ENCODE peak calls at places on chromosomes 4 and X, in six cellular contexts. One of them, this sample, is unnamed.

GRCh38 chr4:140112576-140112975 is 41.4 kb downstream of the MAML3 start:
- DNase-seq in keratinocyte: no peak
- DNase-seq in A549: no peak
- DNase-seq in cardiac muscle cell: no peak
- DNase-seq in IMR-90: no peak
- DNase-seq in prostate gland: no peak
- DNase-seq in this sample: no peak

GRCh38 chrX:134622056-134622812 is 36.0 kb downstream of the PLAC1 start:
- DNase-seq in keratinocyte: no peak
- DNase-seq in A549: peak; percentile 39
- DNase-seq in cardiac muscle cell: peak; percentile 89
- DNase-seq in IMR-90: peak; percentile 89
- DNase-seq in prostate gland: no peak
- DNase-seq in this sample: peak; percentile 37

GRCh38 chr4:152259866-152260265 is 276.0 kb downstream of the FBXW7 start:
- DNase-seq in keratinocyte: peak; percentile 94
- DNase-seq in A549: no peak
- DNase-seq in cardiac muscle cell: no peak
- DNase-seq in IMR-90: peak; percentile 77
- DNase-seq in prostate gland: no peak
- DNase-seq in this sample: peak; percentile 94

GRCh38 chr4:143335979-143336827 is 473 bp upstream of the GAB1 start:
- DNase-seq in keratinocyte: no peak
- DNase-seq in A549: peak; percentile 38
- DNase-seq in cardiac muscle cell: peak; percentile 96
- DNase-seq in IMR-90: peak; percentile 90
- DNase-seq in prostate gland: peak; percentile 82
- DNase-seq in this sample: no peak

GRCh38 chrX:14528629-14529287 is 578 bp upstream of the GLRA2 start:
- DNase-seq in keratinocyte: peak; percentile 7
- DNase-seq in A549: peak; percentile 8
- DNase-seq in cardiac muscle cell: peak; percentile 16
- DNase-seq in IMR-90: peak; percentile 5
- DNase-seq in prostate gland: peak; percentile 20
- DNase-seq in this sample: no peak

GRCh38 chrX:39764441-39764914 is 333.3 kb downstream of the BCOR start:
- DNase-seq in keratinocyte: no peak
- DNase-seq in A549: no peak
- DNase-seq in cardiac muscle cell: peak; percentile 57
- DNase-seq in IMR-90: peak; percentile 34
- DNase-seq in prostate gland: no peak
- DNase-seq in this sample: no peak

GRCh38 chr4:76822294-76822693 is 75.7 kb downstream of the SOWAHB start:
- DNase-seq in keratinocyte: no peak
- DNase-seq in A549: no peak
- DNase-seq in cardiac muscle cell: no peak
- DNase-seq in IMR-90: no peak
- DNase-seq in prostate gland: no peak
- DNase-seq in this sample: no peak

GRCh38 chr4:150283689-150284088 is 205.4 kb downstream of the DCLK2 start:
- DNase-seq in keratinocyte: no peak
- DNase-seq in A549: no peak
- DNase-seq in cardiac muscle cell: peak; percentile 93
- DNase-seq in IMR-90: peak; percentile 99
- DNase-seq in prostate gland: no peak
- DNase-seq in this sample: no peak

GRCh38 chrX:20527458-20528099 is 260.9 kb upstream of the RPS6KA3 start:
- DNase-seq in keratinocyte: no peak
- DNase-seq in A549: peak; percentile 31
- DNase-seq in cardiac muscle cell: peak; percentile 36
- DNase-seq in IMR-90: peak; percentile 38
- DNase-seq in prostate gland: no peak
- DNase-seq in this sample: no peak

GRCh38 chr4:174553828-174554227 is 31.5 kb upstream of the HPGD start:
- DNase-seq in keratinocyte: no peak
- DNase-seq in A549: no peak
- DNase-seq in cardiac muscle cell: peak; percentile 29
- DNase-seq in IMR-90: no peak
- DNase-seq in prostate gland: no peak
- DNase-seq in this sample: peak; percentile 12

GRCh38 chrX:53244610-53245009 is 19.6 kb upstream of the KDM5C start:
- DNase-seq in keratinocyte: no peak
- DNase-seq in A549: no peak
- DNase-seq in cardiac muscle cell: no peak
- DNase-seq in IMR-90: no peak
- DNase-seq in prostate gland: no peak
- DNase-seq in this sample: no peak

GRCh38 chr4:179666226-179666625 is 2224.0 kb upstream of the AGA start:
- DNase-seq in keratinocyte: no peak
- DNase-seq in A549: no peak
- DNase-seq in cardiac muscle cell: no peak
- DNase-seq in IMR-90: no peak
- DNase-seq in prostate gland: no peak
- DNase-seq in this sample: no peak

GRCh38 chr4:601612-602558 is 23.5 kb upstream of the PDE6B start:
- DNase-seq in keratinocyte: no peak
- DNase-seq in A549: no peak
- DNase-seq in cardiac muscle cell: no peak
- DNase-seq in IMR-90: no peak
- DNase-seq in prostate gland: no peak
- DNase-seq in this sample: no peak

GRCh38 chr4:173498771-173499170 is 31.3 kb downstream of the HAND2 start:
- DNase-seq in keratinocyte: no peak
- DNase-seq in A549: no peak
- DNase-seq in cardiac muscle cell: no peak
- DNase-seq in IMR-90: no peak
- DNase-seq in prostate gland: no peak
- DNase-seq in this sample: no peak

GRCh38 chrX:108396986-108397385 is 41.2 kb downstream of the COL4A6 start:
- DNase-seq in keratinocyte: no peak
- DNase-seq in A549: no peak
- DNase-seq in cardiac muscle cell: no peak
- DNase-seq in IMR-90: no peak
- DNase-seq in prostate gland: no peak
- DNase-seq in this sample: no peak
- H3K27ac ChIP-seq in keratinocyte: peak overlapping the region; percentile 98
- H3K27ac ChIP-seq in A549: peak overlapping the region; percentile 84
- H3K27ac ChIP-seq in cardiac muscle cell: no peak overlapping the region
- H3K27ac ChIP-seq in IMR-90: no peak overlapping the region
- H3K27ac ChIP-seq in prostate gland: no peak overlapping the region
- H3K27ac ChIP-seq in this sample: peak overlapping the region; percentile 95

GRCh38 chr4:110062166-110062565 is 136.2 kb downstream of the ELOVL6 start:
- DNase-seq in keratinocyte: no peak
- DNase-seq in A549: no peak
- DNase-seq in cardiac muscle cell: no peak
- DNase-seq in IMR-90: no peak
- DNase-seq in prostate gland: no peak
- DNase-seq in this sample: no peak
- H3K27ac ChIP-seq in keratinocyte: no peak overlapping the region
- H3K27ac ChIP-seq in A549: no peak overlapping the region
- H3K27ac ChIP-seq in cardiac muscle cell: no peak overlapping the region
- H3K27ac ChIP-seq in IMR-90: no peak overlapping the region
- H3K27ac ChIP-seq in prostate gland: no peak overlapping the region
- H3K27ac ChIP-seq in this sample: no peak overlapping the region

GRCh38 chr4:16710198-16710597 is 188.2 kb downstream of the LDB2 start:
- DNase-seq in keratinocyte: no peak
- DNase-seq in A549: no peak
- DNase-seq in cardiac muscle cell: no peak
- DNase-seq in IMR-90: no peak
- DNase-seq in prostate gland: no peak
- DNase-seq in this sample: no peak

GRCh38 chr4:16706251-16706650 is 192.2 kb downstream of the LDB2 start:
- DNase-seq in keratinocyte: no peak
- DNase-seq in A549: no peak
- DNase-seq in cardiac muscle cell: no peak
- DNase-seq in IMR-90: peak; percentile 69
- DNase-seq in prostate gland: no peak
- DNase-seq in this sample: no peak

GRCh38 chr4:16704488-16704887 is 194.0 kb downstream of the LDB2 start:
- DNase-seq in keratinocyte: no peak
- DNase-seq in A549: no peak
- DNase-seq in cardiac muscle cell: no peak
- DNase-seq in IMR-90: no peak
- DNase-seq in prostate gland: no peak
- DNase-seq in this sample: no peak

GRCh38 chr4:16705341-16705740 is 193.1 kb downstream of the LDB2 start:
- DNase-seq in keratinocyte: no peak
- DNase-seq in A549: no peak
- DNase-seq in cardiac muscle cell: no peak
- DNase-seq in IMR-90: no peak
- DNase-seq in prostate gland: no peak
- DNase-seq in this sample: no peak

DNA sequence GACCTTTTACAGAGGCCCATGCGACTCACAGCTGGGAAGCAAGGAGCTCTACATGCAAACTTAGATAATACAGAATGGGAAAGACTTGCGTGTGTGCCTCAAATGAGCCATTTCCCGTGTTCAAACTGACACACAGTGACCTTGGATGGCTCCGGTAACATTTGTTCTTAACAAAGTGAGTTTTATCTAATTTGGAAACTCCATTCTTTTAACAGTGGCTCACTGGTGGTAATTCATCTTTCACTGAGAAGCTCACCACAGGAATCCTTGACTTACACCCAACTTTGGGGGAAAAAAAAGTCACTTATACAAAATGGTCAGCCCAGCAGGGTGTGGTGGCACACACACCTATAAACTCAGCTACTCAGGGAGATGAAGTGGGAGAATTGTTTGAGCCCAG is 190.6 kb downstream of the LDB2 start:
- DNase-seq in keratinocyte: no peak
- DNase-seq in A549: no peak
- DNase-seq in cardiac muscle cell: peak; percentile 67
- DNase-seq in IMR-90: peak; percentile 83
- DNase-seq in prostate gland: no peak
- DNase-seq in this sample: no peak
- H3K27ac ChIP-seq in keratinocyte: no peak overlapping the region
- H3K27ac ChIP-seq in A549: no peak overlapping the region
- H3K27ac ChIP-seq in cardiac muscle cell: no peak overlapping the region
- H3K27ac ChIP-seq in IMR-90: no peak overlapping the region
- H3K27ac ChIP-seq in prostate gland: no peak overlapping the region
- H3K27ac ChIP-seq in this sample: no peak overlapping the region

GRCh38 chr4:186844059-186844681 is 120.5 kb upstream of the FAT1 start:
- DNase-seq in keratinocyte: no peak
- DNase-seq in A549: no peak
- DNase-seq in cardiac muscle cell: peak; percentile 68
- DNase-seq in IMR-90: peak; percentile 70
- DNase-seq in prostate gland: peak; percentile 17
- DNase-seq in this sample: no peak
- H3K27ac ChIP-seq in keratinocyte: peak overlapping the region; percentile 86
- H3K27ac ChIP-seq in A549: peak overlapping the region; percentile 68
- H3K27ac ChIP-seq in cardiac muscle cell: no peak overlapping the region
- H3K27ac ChIP-seq in IMR-90: peak overlapping the region; percentile 100
- H3K27ac ChIP-seq in prostate gland: peak overlapping the region; percentile 49
- H3K27ac ChIP-seq in this sample: peak overlapping the region; percentile 74

DNA sequence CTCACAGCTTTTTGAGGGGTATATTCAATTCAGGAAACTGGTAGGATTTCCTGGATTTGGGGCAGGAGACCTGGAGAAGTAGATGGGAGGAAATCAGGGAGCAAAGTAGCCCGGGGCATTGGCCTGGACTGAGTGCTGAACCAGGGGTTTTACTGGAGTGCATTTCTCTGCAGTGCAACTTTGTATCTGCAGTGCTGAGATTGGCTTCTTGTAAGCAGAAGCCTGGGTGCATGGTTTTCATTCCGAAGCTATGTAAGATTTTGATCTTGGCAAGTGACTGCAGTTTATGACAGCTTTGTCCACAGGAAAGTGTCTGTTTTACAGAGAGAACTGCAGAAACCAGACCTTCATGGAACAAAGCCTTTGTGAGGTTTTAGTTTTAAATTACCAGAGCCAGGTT is 158.3 kb downstream of the SPCS3 start:
- DNase-seq in keratinocyte: no peak
- DNase-seq in A549: no peak
- DNase-seq in cardiac muscle cell: no peak
- DNase-seq in IMR-90: peak; percentile 30
- DNase-seq in prostate gland: no peak
- DNase-seq in this sample: no peak
- H3K27ac ChIP-seq in keratinocyte: no peak overlapping the region
- H3K27ac ChIP-seq in A549: no peak overlapping the region
- H3K27ac ChIP-seq in cardiac muscle cell: no peak overlapping the region
- H3K27ac ChIP-seq in IMR-90: no peak overlapping the region
- H3K27ac ChIP-seq in prostate gland: no peak overlapping the region
- H3K27ac ChIP-seq in this sample: no peak overlapping the region

GRCh38 chr4:6557185-6557584 is 17.8 kb upstream of the MAN2B2 start:
- DNase-seq in keratinocyte: no peak
- DNase-seq in A549: no peak
- DNase-seq in cardiac muscle cell: no peak
- DNase-seq in IMR-90: no peak
- DNase-seq in prostate gland: no peak
- DNase-seq in this sample: no peak

GRCh38 chr4:6556263-6556662 is 18.7 kb upstream of the MAN2B2 start:
- DNase-seq in keratinocyte: no peak
- DNase-seq in A549: no peak
- DNase-seq in cardiac muscle cell: no peak
- DNase-seq in IMR-90: no peak
- DNase-seq in prostate gland: peak; percentile 28
- DNase-seq in this sample: peak; percentile 31

GRCh38 chr4:6557856-6558255 is 17.1 kb upstream of the MAN2B2 start:
- DNase-seq in keratinocyte: no peak
- DNase-seq in A549: no peak
- DNase-seq in cardiac muscle cell: no peak
- DNase-seq in IMR-90: no peak
- DNase-seq in prostate gland: no peak
- DNase-seq in this sample: no peak

GRCh38 chr4:6551660-6552059 is 23.3 kb upstream of the MAN2B2 start:
- DNase-seq in keratinocyte: no peak
- DNase-seq in A549: no peak
- DNase-seq in cardiac muscle cell: no peak
- DNase-seq in IMR-90: no peak
- DNase-seq in prostate gland: no peak
- DNase-seq in this sample: no peak

GRCh38 chr4:6555519-6555918 is 19.5 kb upstream of the MAN2B2 start:
- DNase-seq in keratinocyte: no peak
- DNase-seq in A549: no peak
- DNase-seq in cardiac muscle cell: no peak
- DNase-seq in IMR-90: no peak
- DNase-seq in prostate gland: no peak
- DNase-seq in this sample: no peak
- H3K27ac ChIP-seq in keratinocyte: no peak overlapping the region
- H3K27ac ChIP-seq in A549: no peak overlapping the region
- H3K27ac ChIP-seq in cardiac muscle cell: no peak overlapping the region
- H3K27ac ChIP-seq in IMR-90: no peak overlapping the region
- H3K27ac ChIP-seq in prostate gland: no peak overlapping the region
- H3K27ac ChIP-seq in this sample: no peak overlapping the region